ENCODE peak calls at places on chromosomes 1 and 21, in four cellular contexts. H is GM23248, J is T-helper 2 cell, I is body of pancreas. S is an unnamed sample.

GRCh38 chr1:68231627-68232303 is 558 bp downstream of the WLS start:
- DNase-seq in H (peak), I (peak), J (no peak), S (peak)

GRCh38 chr21:37281993-37282392 is 14.9 kb upstream of the VPS26C start:
- DNase-seq in H (no peak), I (peak), J (no peak), S (peak)

GRCh38 chr1:64898107-64898861 is 68.1 kb downstream of the JAK1 start:
- DNase-seq in J (no peak), I (peak), H (peak), S (peak)

GRCh38 chr1:167095368-167095767 is 1.5 kb downstream of the STYXL2 start:
- DNase-seq in J (no peak), I (no peak), H (peak), S (no peak)

GRCh38 chr1:117267232-117267774 is 56.6 kb upstream of the VTCN1 start:
- DNase-seq in J (no peak), I (no peak), H (no peak), S (no peak)

GRCh38 chr21:30463713-30464112 is 16.5 kb downstream of the KRTAP19-1 start:
- DNase-seq in I (no peak), H (no peak), J (no peak), S (no peak)

GRCh38 chr1:41689596-41689995 is 205.1 kb upstream of the EDN2 start:
- DNase-seq in J (no peak), I (peak), H (peak), S (no peak)

GRCh38 chr1:65527672-65528071 is 107.2 kb downstream of the LEPR start:
- DNase-seq in H (peak), J (no peak), I (no peak), S (no peak)

GRCh38 chr1:2928733-2929325 is 92.4 kb upstream of the ACTRT2 start:
- DNase-seq in I (no peak), H (no peak), J (no peak), S (no peak)

GRCh38 chr21:28336299-28336698 is 656.4 kb downstream of the LTN1 start:
- DNase-seq in I (peak), J (no peak), H (peak), S (no peak)

GRCh38 chr1:76959581-76959980 is 92.3 kb downstream of the ST6GALNAC5 start:
- DNase-seq in J (no peak), H (peak), I (no peak), S (no peak)

GRCh38 chr1:3711780-3712451 is 40.3 kb upstream of the CCDC27 start:
- DNase-seq in H (no peak), J (no peak), I (no peak), S (no peak)

GRCh38 chr21:37829043-37829442 is 87.2 kb downstream of the KCNJ6 start:
- DNase-seq in I (no peak), J (no peak), H (no peak), S (no peak)

GRCh38 chr21:37225440-37225839 is 41.7 kb downstream of the VPS26C start:
- DNase-seq in H (no peak), J (peak), I (no peak), S (peak)

GRCh38 chr1:38452246-38452645 is 405.7 kb upstream of the POU3F1 start:
- DNase-seq in J (no peak), H (no peak), I (no peak), S (no peak)

GRCh38 chr21:35232545-35233176 is 183.6 kb upstream of the RUNX1 start:
- DNase-seq in H (peak), J (no peak), I (peak), S (peak)

GRCh38 chr1:12276225-12276624 is 46.4 kb downstream of the VPS13D start:
- DNase-seq in J (no peak), H (peak), I (peak), S (no peak)

GRCh38 chr1:27626031-27626935 is 8.7 kb downstream of the FGR start:
- DNase-seq in J (no peak), I (no peak), H (no peak), S (no peak)

GRCh38 chr1:19341201-19342076 is 29.3 kb downstream of the SLC66A1 start:
- DNase-seq in I (peak), J (peak), H (peak), S (peak)

S was measured in adrenal gland.